ENCODE peak calls at places on chromosomes 4 and X, in nine cellular contexts. N is SJSA1; T is mucosa of descending colon; G is aorta; F is activated T-cell treated with anti-CD3 and anti-CD28 coated beads, Interleukin-2, amount 50 U/mL, for 4 hours; Q is sciatic nerve; S is AG10803; B is adipocyte; K is stimulated activated CD4-positive, alpha-beta T cell treated with anti-CD3 and anti-CD28 coated beads, Interleukin-2, amount 100 ng/mL, for 24 hours. V is an unnamed sample.
A peak's percentile ranks its signal among the peaks of the same experiment; 100 is the strongest.

GRCh38 chr4:134201216-134202098 is at the start of gene PABPC4L:
- DNase-seq in G (peak; percentile 68), B (peak; percentile 80), T (peak; percentile 6), F (no peak), S (peak; percentile 13), Q (peak; percentile 55), K (no peak), N (no peak), V (no peak)

GRCh38 chr4:175509320-175509719 is 302.7 kb downstream of the GPM6A start:
- DNase-seq in Q (no peak), G (no peak), N (no peak), K (no peak), F (no peak), T (no peak), B (no peak), S (no peak), V (no peak)

GRCh38 chr4:140091305-140091704 is 62.7 kb downstream of the MAML3 start:
- DNase-seq in B (no peak), T (no peak), S (no peak), Q (no peak), F (no peak), K (no peak), N (peak; percentile 53), G (no peak), V (no peak)

GRCh38 chr4:80125252-80126177 is 52.5 kb upstream of the ANTXR2 start:
- DNase-seq in S (peak; percentile 49), K (peak; percentile 32), B (peak; percentile 68), F (peak; percentile 15), G (no peak), N (peak; percentile 43), Q (no peak), T (peak; percentile 52), V (no peak)

GRCh38 chr4:93654276-93654675 is 174.3 kb upstream of the ATOH1 start:
- DNase-seq in K (no peak), S (no peak), Q (no peak), B (no peak), F (no peak), N (no peak), T (no peak), G (no peak), V (no peak)

GRCh38 chr4:39054497-39054896 is 7.5 kb upstream of the KLHL5 start:
- DNase-seq in B (no peak), T (no peak), G (no peak), S (no peak), N (no peak), Q (no peak), K (no peak), F (no peak), V (no peak)

GRCh38 chrX:63560601-63561218 is 209.6 kb upstream of the SPIN4 start:
- DNase-seq in S (peak; percentile 69), Q (peak; percentile 61), G (peak; percentile 56), N (peak; percentile 55), F (peak; percentile 15), T (peak; percentile 73), K (peak; percentile 51), B (peak; percentile 85), V (peak; percentile 71)

GRCh38 chr4:121789960-121790829 is 10.9 kb upstream of the EXOSC9 start:
- DNase-seq in T (no peak), F (no peak), N (peak; percentile 60), B (peak; percentile 78), S (peak; percentile 77), K (no peak), G (no peak), Q (no peak), V (no peak)

GRCh38 chr4:25795566-25796454 is 67.0 kb downstream of the SEL1L3 start:
- DNase-seq in Q (no peak), S (peak; percentile 85), G (no peak), B (peak; percentile 76), F (no peak), N (peak; percentile 95), T (no peak), K (no peak), V (no peak)

GRCh38 chrX:56733459-56734046 is 4.5 kb downstream of the NBDY start:
- DNase-seq in T (peak; percentile 87), F (peak; percentile 52), N (peak; percentile 23), K (peak; percentile 66), S (peak; percentile 35), B (peak; percentile 80), G (no peak), Q (peak; percentile 73), V (no peak)

GRCh38 chr4:5639556-5639955 is 68.8 kb downstream of the EVC2 start:
- DNase-seq in F (no peak), S (no peak), T (no peak), G (no peak), Q (no peak), B (no peak), N (no peak), K (no peak), V (no peak)

GRCh38 chr4:134089885-134090284 is 111.7 kb downstream of the PABPC4L start:
- DNase-seq in K (no peak), Q (no peak), T (no peak), G (no peak), N (no peak), B (no peak), F (no peak), S (no peak), V (no peak)

GRCh38 chrX:84724576-84724975 is 222.3 kb upstream of the HDX start:
- DNase-seq in B (peak; percentile 12), K (no peak), F (no peak), G (no peak), Q (no peak), S (no peak), T (no peak), N (no peak), V (no peak)

GRCh38 chr4:124329134-124329533 is 383.4 kb downstream of the ANKRD50 start:
- DNase-seq in T (no peak), S (no peak), G (no peak), N (no peak), F (no peak), B (no peak), Q (no peak), K (no peak), V (no peak)

GRCh38 chr4:7031526-7032449 is 11.4 kb upstream of the TADA2B start:
- DNase-seq in N (no peak), T (no peak), Q (no peak), K (no peak), F (no peak), S (no peak), G (no peak), B (no peak), V (no peak)

GRCh38 chr4:6443035-6444023 is 29.1 kb downstream of the PPP2R2C start:
- DNase-seq in F (no peak), G (no peak), T (no peak), B (no peak), N (no peak), Q (no peak), S (no peak), K (no peak), V (no peak)

GRCh38 chr4:166422475-166422874 is 549.4 kb downstream of the TLL1 start:
- DNase-seq in N (no peak), Q (no peak), T (no peak), G (no peak), K (no peak), S (peak; percentile 9), F (no peak), B (peak; percentile 39), V (no peak)

GRCh38 chrX:103878466-103879151 is 46.6 kb upstream of the RAB9B start:
- DNase-seq in N (peak; percentile 55), B (peak; percentile 47), Q (no peak), K (no peak), T (peak; percentile 9), S (peak; percentile 79), G (no peak), F (no peak), V (no peak)

GRCh38 chrX:31266172-31267076 is 194.6 kb upstream of the FTHL17 start:
- DNase-seq in S (no peak), N (peak; percentile 41), B (peak; percentile 69), Q (peak; percentile 70), G (peak; percentile 55), T (peak; percentile 70), K (no peak), F (no peak), V (peak; percentile 68)

GRCh38 chr4:147741190-147741788 is 9.4 kb downstream of the ARHGAP10 start:
- DNase-seq in S (peak; percentile 82), Q (no peak), B (peak; percentile 67), F (no peak), G (no peak), N (peak; percentile 89), T (no peak), K (no peak), V (no peak)

GRCh38 chr4:15035152-15035551 is 32.9 kb downstream of the CPEB2 start:
- DNase-seq in T (no peak), B (peak; percentile 35), Q (no peak), F (no peak), K (no peak), S (no peak), G (no peak), N (no peak), V (no peak)

GRCh38 chr4:78039678-78040077 is 17.4 kb upstream of the FRAS1 start:
- DNase-seq in Q (no peak), S (no peak), K (no peak), N (no peak), T (no peak), F (no peak), G (no peak), B (no peak), V (no peak)

GRCh38 chr4:99087887-99088484 is 602 bp downstream of the ADH5 start:
- DNase-seq in S (peak; percentile 97), B (peak; percentile 91), T (peak; percentile 70), F (no peak), K (peak; percentile 24), N (peak; percentile 34), G (peak; percentile 72), Q (peak; percentile 75), V (peak; percentile 74)

GRCh38 chr4:19729873-19730735 is 521.6 kb upstream of the SLIT2 start:
- DNase-seq in G (no peak), Q (no peak), B (no peak), F (no peak), K (no peak), N (no peak), S (peak; percentile 37), T (no peak), V (no peak)

GRCh38 chr4:81405900-81406401 is 65.8 kb downstream of the RASGEF1B start:
- DNase-seq in B (peak; percentile 95), S (peak; percentile 74), Q (no peak), F (peak; percentile 25), T (peak; percentile 61), N (peak; percentile 61), G (no peak), K (peak; percentile 38), V (no peak)

GRCh38 chr4:152374153-152374552 is 161.7 kb downstream of the FBXW7 start:
- DNase-seq in G (no peak), N (no peak), S (no peak), T (no peak), B (no peak), Q (no peak), F (no peak), K (no peak), V (no peak)

GRCh38 chr4:89301902-89302301 is 5.7 kb downstream of the GPRIN3 start:
- DNase-seq in G (no peak), K (no peak), S (no peak), B (no peak), F (no peak), N (no peak), T (no peak), Q (no peak), V (no peak)

GRCh38 chrX:38375888-38376287 is 23.5 kb downstream of the OTC start:
- DNase-seq in B (peak; percentile 3), T (peak; percentile 28), F (no peak), K (no peak), N (no peak), S (no peak), Q (no peak), G (no peak), V (no peak)

GRCh38 chr4:148030486-148030885 is 298.6 kb downstream of the ARHGAP10 start:
- DNase-seq in K (no peak), G (no peak), T (no peak), Q (no peak), N (no peak), B (peak; percentile 84), S (peak; percentile 91), F (no peak), V (no peak)

GRCh38 chrX:119885554-119886428 is 9.9 kb upstream of the AKAP14 start:
- DNase-seq in K (no peak), S (no peak), G (no peak), B (no peak), N (peak; percentile 7), Q (no peak), F (no peak), T (peak; percentile 49), V (no peak)

GRCh38 chrX:39848243-39848642 is 249.5 kb downstream of the BCOR start:
- DNase-seq in K (no peak), S (peak; percentile 22), F (no peak), N (no peak), G (no peak), T (no peak), Q (no peak), B (no peak), V (no peak)

V was measured in left lobe of liver.